ENCODE peak calls at places on chromosome 10, in eight cellular contexts. One of them, this sample, is unnamed. For H3K9me3, the result is how much of the 10 kb centered on the place peaks cover.

GRCh38 chr10:49393757-49394156 is 2.1 kb downstream of the DRGX start:
- DNase-seq in astrocyte: no peak
- DNase-seq in fibroblast of lung: no peak
- DNase-seq in naive thymus-derived CD4-positive, alpha-beta T cell: no peak
- DNase-seq in heart right ventricle: no peak
- DNase-seq in OCI-LY7: no peak
- DNase-seq in A549: no peak
- DNase-seq in adipocyte: no peak
- DNase-seq in this sample: no peak

GRCh38 chr10:114320249-114321116 is 81.4 kb downstream of the VWA2 start:
- DNase-seq in astrocyte: peak
- DNase-seq in fibroblast of lung: no peak
- DNase-seq in naive thymus-derived CD4-positive, alpha-beta T cell: no peak
- DNase-seq in heart right ventricle: peak
- DNase-seq in OCI-LY7: no peak
- DNase-seq in A549: peak
- DNase-seq in adipocyte: no peak
- DNase-seq in this sample: no peak

GRCh38 chr10:104122273-104123107 is 519 bp downstream of the SFR1 start:
- DNase-seq in astrocyte: no peak
- DNase-seq in fibroblast of lung: peak
- DNase-seq in naive thymus-derived CD4-positive, alpha-beta T cell: no peak
- DNase-seq in heart right ventricle: no peak
- DNase-seq in OCI-LY7: peak
- DNase-seq in A549: no peak
- DNase-seq in adipocyte: peak
- DNase-seq in this sample: no peak

GRCh38 chr10:133260895-133261725 is 15.6 kb downstream of the ADAM8 start:
- DNase-seq in astrocyte: no peak
- DNase-seq in fibroblast of lung: no peak
- DNase-seq in naive thymus-derived CD4-positive, alpha-beta T cell: peak
- DNase-seq in heart right ventricle: peak
- DNase-seq in OCI-LY7: peak
- DNase-seq in A549: peak
- DNase-seq in adipocyte: peak
- DNase-seq in this sample: peak

GRCh38 chr10:71753960-71754505 is 19.3 kb downstream of the VSIR start:
- DNase-seq in astrocyte: no peak
- DNase-seq in fibroblast of lung: no peak
- DNase-seq in naive thymus-derived CD4-positive, alpha-beta T cell: no peak
- DNase-seq in heart right ventricle: no peak
- DNase-seq in OCI-LY7: no peak
- DNase-seq in A549: no peak
- DNase-seq in adipocyte: no peak
- DNase-seq in this sample: no peak

GRCh38 chr10:86688398-86688921 is 20.1 kb downstream of the LDB3 start:
- DNase-seq in astrocyte: peak
- DNase-seq in fibroblast of lung: peak
- DNase-seq in naive thymus-derived CD4-positive, alpha-beta T cell: no peak
- DNase-seq in heart right ventricle: no peak
- DNase-seq in OCI-LY7: peak
- DNase-seq in A549: peak
- DNase-seq in adipocyte: peak
- DNase-seq in this sample: peak

GRCh38 chr10:34434119-34434594 is 380.9 kb downstream of the PARD3 start:
- DNase-seq in astrocyte: peak
- DNase-seq in fibroblast of lung: peak
- DNase-seq in naive thymus-derived CD4-positive, alpha-beta T cell: no peak
- DNase-seq in heart right ventricle: no peak
- DNase-seq in OCI-LY7: no peak
- DNase-seq in A549: no peak
- DNase-seq in adipocyte: peak
- DNase-seq in this sample: no peak

GRCh38 chr10:89518876-89519842 is 16.2 kb downstream of the SLC16A12 start:
- DNase-seq in astrocyte: no peak
- DNase-seq in fibroblast of lung: peak
- DNase-seq in naive thymus-derived CD4-positive, alpha-beta T cell: no peak
- DNase-seq in heart right ventricle: no peak
- DNase-seq in OCI-LY7: no peak
- DNase-seq in A549: no peak
- DNase-seq in adipocyte: peak
- DNase-seq in this sample: no peak

GRCh38 chr10:133271521-133272300 is 5.0 kb downstream of the ADAM8 start:
- DNase-seq in astrocyte: no peak
- DNase-seq in fibroblast of lung: no peak
- DNase-seq in naive thymus-derived CD4-positive, alpha-beta T cell: no peak
- DNase-seq in heart right ventricle: no peak
- DNase-seq in OCI-LY7: no peak
- DNase-seq in A549: no peak
- DNase-seq in adipocyte: no peak
- DNase-seq in this sample: no peak

GRCh38 chr10:91552706-91553105 is 80.2 kb downstream of the PPP1R3C start:
- DNase-seq in astrocyte: no peak
- DNase-seq in fibroblast of lung: peak
- DNase-seq in naive thymus-derived CD4-positive, alpha-beta T cell: no peak
- DNase-seq in heart right ventricle: peak
- DNase-seq in OCI-LY7: no peak
- DNase-seq in A549: no peak
- DNase-seq in adipocyte: no peak
- DNase-seq in this sample: peak

GRCh38 chr10:50421026-50421719 is 169.9 kb upstream of the ASAH2 start:
- DNase-seq in astrocyte: no peak
- DNase-seq in fibroblast of lung: peak
- DNase-seq in naive thymus-derived CD4-positive, alpha-beta T cell: no peak
- DNase-seq in heart right ventricle: no peak
- DNase-seq in OCI-LY7: peak
- DNase-seq in A549: peak
- DNase-seq in adipocyte: peak
- DNase-seq in this sample: peak

GRCh38 chr10:113228570-113228969 is 278.5 kb downstream of the TCF7L2 start:
- DNase-seq in astrocyte: peak
- DNase-seq in fibroblast of lung: peak
- DNase-seq in naive thymus-derived CD4-positive, alpha-beta T cell: no peak
- DNase-seq in heart right ventricle: no peak
- DNase-seq in OCI-LY7: no peak
- DNase-seq in A549: no peak
- DNase-seq in adipocyte: peak
- DNase-seq in this sample: no peak

GRCh38 chr10:102633282-102633681 is 11.0 kb upstream of the TRIM8 start:
- DNase-seq in astrocyte: peak
- DNase-seq in fibroblast of lung: peak
- DNase-seq in naive thymus-derived CD4-positive, alpha-beta T cell: no peak
- DNase-seq in heart right ventricle: no peak
- DNase-seq in OCI-LY7: peak
- DNase-seq in A549: no peak
- DNase-seq in adipocyte: peak
- DNase-seq in this sample: no peak

GRCh38 chr10:14009315-14010082 is 321.2 kb downstream of the FRMD4A start:
- DNase-seq in astrocyte: peak
- DNase-seq in fibroblast of lung: peak
- DNase-seq in naive thymus-derived CD4-positive, alpha-beta T cell: peak
- DNase-seq in heart right ventricle: no peak
- DNase-seq in OCI-LY7: no peak
- DNase-seq in A549: no peak
- DNase-seq in adipocyte: peak
- DNase-seq in this sample: no peak

GRCh38 chr10:114043532-114044250 is at the start of gene ADRB1:
- DNase-seq in astrocyte: peak
- DNase-seq in fibroblast of lung: peak
- DNase-seq in naive thymus-derived CD4-positive, alpha-beta T cell: peak
- DNase-seq in heart right ventricle: peak
- DNase-seq in OCI-LY7: peak
- DNase-seq in A549: peak
- DNase-seq in adipocyte: peak
- DNase-seq in this sample: peak

GRCh38 chr10:96856317-96856716 is 24.2 kb downstream of the LCOR start:
- DNase-seq in astrocyte: no peak
- DNase-seq in fibroblast of lung: no peak
- DNase-seq in naive thymus-derived CD4-positive, alpha-beta T cell: no peak
- DNase-seq in heart right ventricle: no peak
- DNase-seq in OCI-LY7: no peak
- DNase-seq in A549: no peak
- DNase-seq in adipocyte: no peak
- DNase-seq in this sample: no peak

GRCh38 chr10:110863361-110863760 is 8.4 kb upstream of the PDCD4 start:
- DNase-seq in astrocyte: no peak
- DNase-seq in fibroblast of lung: no peak
- DNase-seq in naive thymus-derived CD4-positive, alpha-beta T cell: no peak
- DNase-seq in heart right ventricle: no peak
- DNase-seq in OCI-LY7: no peak
- DNase-seq in A549: no peak
- DNase-seq in adipocyte: no peak
- DNase-seq in this sample: no peak

GRCh38 chr10:104330168-104331117 is 7.8 kb downstream of the ITPRIP start:
- DNase-seq in astrocyte: peak
- DNase-seq in fibroblast of lung: peak
- DNase-seq in naive thymus-derived CD4-positive, alpha-beta T cell: no peak
- DNase-seq in heart right ventricle: no peak
- DNase-seq in OCI-LY7: no peak
- DNase-seq in A549: no peak
- DNase-seq in adipocyte: peak
- DNase-seq in this sample: peak

GRCh38 chr10:86313621-86314041 is 53.0 kb downstream of the GRID1 start:
- DNase-seq in astrocyte: no peak
- DNase-seq in fibroblast of lung: no peak
- DNase-seq in naive thymus-derived CD4-positive, alpha-beta T cell: no peak
- DNase-seq in heart right ventricle: no peak
- DNase-seq in OCI-LY7: no peak
- DNase-seq in A549: no peak
- DNase-seq in adipocyte: no peak
- DNase-seq in this sample: no peak

GRCh38 chr10:91602449-91602848 is 30.4 kb downstream of the PPP1R3C start:
- DNase-seq in astrocyte: no peak
- DNase-seq in fibroblast of lung: no peak
- DNase-seq in naive thymus-derived CD4-positive, alpha-beta T cell: no peak
- DNase-seq in heart right ventricle: no peak
- DNase-seq in OCI-LY7: no peak
- DNase-seq in A549: no peak
- DNase-seq in adipocyte: no peak
- DNase-seq in this sample: no peak

GRCh38 chr10:47339186-47339735 is 8.9 kb upstream of the RBP3 start:
- DNase-seq in astrocyte: no peak
- DNase-seq in fibroblast of lung: no peak
- DNase-seq in naive thymus-derived CD4-positive, alpha-beta T cell: no peak
- DNase-seq in heart right ventricle: no peak
- DNase-seq in OCI-LY7: no peak
- DNase-seq in A549: no peak
- DNase-seq in adipocyte: no peak
- DNase-seq in this sample: no peak

GRCh38 chr10:3848768-3849643 is 64.0 kb upstream of the KLF6 start:
- DNase-seq in astrocyte: peak
- DNase-seq in fibroblast of lung: peak
- DNase-seq in naive thymus-derived CD4-positive, alpha-beta T cell: no peak
- DNase-seq in heart right ventricle: no peak
- DNase-seq in OCI-LY7: no peak
- DNase-seq in A549: no peak
- DNase-seq in adipocyte: peak
- DNase-seq in this sample: no peak

GRCh38 chr10:33665512-33665911 is 331.0 kb upstream of the NRP1 start:
- DNase-seq in astrocyte: peak
- DNase-seq in fibroblast of lung: peak
- DNase-seq in naive thymus-derived CD4-positive, alpha-beta T cell: no peak
- DNase-seq in heart right ventricle: no peak
- DNase-seq in OCI-LY7: no peak
- DNase-seq in A549: no peak
- DNase-seq in adipocyte: no peak
- DNase-seq in this sample: no peak

GRCh38 chr10:1513221-1513620 is 224.1 kb downstream of the ADARB2 start:
- DNase-seq in astrocyte: no peak
- DNase-seq in fibroblast of lung: no peak
- DNase-seq in naive thymus-derived CD4-positive, alpha-beta T cell: no peak
- DNase-seq in heart right ventricle: no peak
- DNase-seq in OCI-LY7: no peak
- DNase-seq in A549: no peak
- DNase-seq in adipocyte: no peak
- DNase-seq in this sample: no peak
- H3K9me3 ChIP-seq in astrocyte: under half
- H3K9me3 ChIP-seq in fibroblast of lung: under half
- H3K9me3 ChIP-seq in naive thymus-derived CD4-positive, alpha-beta T cell: under half
- H3K9me3 ChIP-seq in heart right ventricle: under half
- H3K9me3 ChIP-seq in OCI-LY7: under half
- H3K9me3 ChIP-seq in A549: under half
- H3K9me3 ChIP-seq in adipocyte: under half
- H3K9me3 ChIP-seq in this sample: under half

GRCh38 chr10:100653238-100653956 is 92.0 kb upstream of the PAX2 start:
- DNase-seq in astrocyte: no peak
- DNase-seq in fibroblast of lung: no peak
- DNase-seq in naive thymus-derived CD4-positive, alpha-beta T cell: no peak
- DNase-seq in heart right ventricle: no peak
- DNase-seq in OCI-LY7: no peak
- DNase-seq in A549: no peak
- DNase-seq in adipocyte: no peak
- DNase-seq in this sample: no peak
- H3K4me3 ChIP-seq in astrocyte: no peak
- H3K4me3 ChIP-seq in fibroblast of lung: no peak
- H3K4me3 ChIP-seq in naive thymus-derived CD4-positive, alpha-beta T cell: no peak
- H3K4me3 ChIP-seq in heart right ventricle: no peak
- H3K4me3 ChIP-seq in OCI-LY7: no peak
- H3K4me3 ChIP-seq in A549: peak
- H3K4me3 ChIP-seq in adipocyte: no peak
- H3K4me3 ChIP-seq in this sample: no peak

GRCh38 chr10:131750171-131750895 is 150.5 kb upstream of the PPP2R2D start:
- DNase-seq in astrocyte: no peak
- DNase-seq in fibroblast of lung: no peak
- DNase-seq in naive thymus-derived CD4-positive, alpha-beta T cell: no peak
- DNase-seq in heart right ventricle: no peak
- DNase-seq in OCI-LY7: no peak
- DNase-seq in A549: no peak
- DNase-seq in adipocyte: no peak
- DNase-seq in this sample: no peak
- H3K9me3 ChIP-seq in astrocyte: under half
- H3K9me3 ChIP-seq in fibroblast of lung: under half
- H3K9me3 ChIP-seq in naive thymus-derived CD4-positive, alpha-beta T cell: under half
- H3K9me3 ChIP-seq in heart right ventricle: under half
- H3K9me3 ChIP-seq in OCI-LY7: under half
- H3K9me3 ChIP-seq in A549: under half
- H3K9me3 ChIP-seq in adipocyte: under half
- H3K9me3 ChIP-seq in this sample: under half

DNA sequence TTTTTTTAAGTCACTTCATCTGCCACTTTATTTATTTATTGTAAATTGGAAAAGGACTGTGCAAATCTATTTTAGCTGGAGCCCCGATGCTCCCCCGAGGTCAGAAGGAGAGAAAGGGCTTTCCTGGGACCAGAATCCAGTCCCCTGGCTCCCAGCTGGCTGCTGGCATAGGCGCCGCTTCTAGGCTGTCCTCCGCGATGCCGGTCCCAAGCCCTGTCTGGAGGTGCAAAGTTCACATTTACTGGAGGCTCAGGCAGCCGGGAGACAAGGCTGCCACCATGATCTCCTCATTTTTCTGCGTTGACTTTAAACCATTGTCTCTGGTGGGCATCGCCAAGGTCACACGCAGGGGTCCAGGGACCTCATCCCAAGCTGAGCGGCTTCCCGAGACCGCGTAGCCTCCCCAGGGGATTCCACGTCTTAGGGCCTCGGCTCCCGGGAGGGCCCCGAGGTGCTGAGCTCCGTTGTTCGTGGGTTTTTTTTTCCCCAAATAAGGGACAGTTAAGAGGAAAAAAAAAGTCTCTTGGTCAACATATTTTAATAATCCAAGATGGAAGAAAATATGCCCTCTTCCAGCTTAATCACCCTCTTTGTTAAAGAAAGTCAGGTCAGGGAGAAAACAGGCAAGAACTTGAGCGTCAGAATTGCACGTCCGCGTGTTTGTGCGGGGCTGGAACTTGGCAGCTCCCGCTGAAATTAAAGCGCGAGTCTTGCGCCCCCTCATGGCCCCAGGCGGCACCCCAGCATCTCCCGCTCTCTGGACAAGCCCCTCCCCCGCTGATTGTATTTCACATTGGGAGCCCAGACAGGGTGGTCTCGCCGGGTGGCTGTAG is 11.9 kb downstream of the RGR start:
- DNase-seq in astrocyte: peak
- DNase-seq in fibroblast of lung: peak
- DNase-seq in naive thymus-derived CD4-positive, alpha-beta T cell: peak
- DNase-seq in heart right ventricle: peak
- DNase-seq in OCI-LY7: no peak
- DNase-seq in A549: peak
- DNase-seq in adipocyte: peak
- DNase-seq in this sample: peak
- H3K4me3 ChIP-seq in astrocyte: no peak
- H3K4me3 ChIP-seq in fibroblast of lung: no peak
- H3K4me3 ChIP-seq in naive thymus-derived CD4-positive, alpha-beta T cell: no peak
- H3K4me3 ChIP-seq in heart right ventricle: no peak
- H3K4me3 ChIP-seq in OCI-LY7: no peak
- H3K4me3 ChIP-seq in A549: peak
- H3K4me3 ChIP-seq in adipocyte: no peak
- H3K4me3 ChIP-seq in this sample: no peak